ENCODE peak calls at places on chromosomes 5 and 9, in nine cellular contexts. V, H, F, E, M, C, D, R and P are unnamed samples.

GRCh38 chr9:135065151-135065550 is 22.3 kb upstream of the OLFM1 start:
- DNase-seq in V (no peak), H (no peak), F (no peak), E (no peak), M (no peak), C (no peak), D (peak; percentile 38), R (no peak), P (no peak)

GRCh38 chr5:7781899-7782298 is 69.0 kb downstream of the CFAP90 start:
- DNase-seq in V (no peak), H (no peak), F (no peak), E (no peak), M (no peak), C (no peak), D (no peak), R (no peak), P (no peak)

GRCh38 chr5:1463326-1464095 is 18.3 kb upstream of the SLC6A3 start:
- DNase-seq in V (no peak), H (no peak), F (no peak), E (no peak), M (no peak), C (peak; percentile 2), D (no peak), R (no peak), P (no peak)

GRCh38 chr5:79800979-79801827 is 111.6 kb downstream of the CMYA5 start:
- DNase-seq in V (no peak), H (no peak), F (no peak), E (no peak), M (peak; percentile 21), C (no peak), D (no peak), R (no peak), P (no peak)

GRCh38 chr5:172569862-172570558 is 71.1 kb upstream of the NEURL1B start:
- DNase-seq in V (no peak), H (no peak), F (no peak), E (no peak), M (no peak), C (no peak), D (no peak), R (peak; percentile 49), P (no peak)

GRCh38 chr9:111467778-111468367 is 16.3 kb downstream of the ECPAS start:
- DNase-seq in V (no peak), H (no peak), F (no peak), E (no peak), M (no peak), C (no peak), D (no peak), R (no peak), P (no peak)

GRCh38 chr5:56323505-56323904 is 90.4 kb upstream of the ANKRD55 start:
- DNase-seq in V (no peak), H (no peak), F (no peak), E (no peak), M (peak; percentile 81), C (no peak), D (no peak), R (no peak), P (no peak)

GRCh38 chr5:174558190-174558589 is 166.2 kb upstream of the MSX2 start:
- DNase-seq in V (no peak), H (no peak), F (no peak), E (no peak), M (no peak), C (no peak), D (no peak), R (no peak), P (no peak)

GRCh38 chr5:17282283-17283120 is 65.1 kb downstream of the BASP1 start:
- DNase-seq in V (no peak), H (no peak), F (no peak), E (no peak), M (no peak), C (no peak), D (no peak), R (no peak), P (no peak)

GRCh38 chr5:143218563-143219170 is 184.8 kb downstream of the NR3C1 start:
- DNase-seq in V (no peak), H (no peak), F (no peak), E (no peak), M (no peak), C (no peak), D (no peak), R (no peak), P (no peak)

GRCh38 chr5:150642567-150642927 is 2.1 kb downstream of the SYNPO start:
- DNase-seq in V (peak; percentile 64), H (no peak), F (peak; percentile 92), E (no peak), M (peak; percentile 95), C (no peak), D (no peak), R (peak; percentile 12), P (no peak)

GRCh38 chr5:43369651-43370050 is 42.5 kb downstream of the CCL28 start:
- DNase-seq in V (no peak), H (no peak), F (no peak), E (no peak), M (no peak), C (no peak), D (no peak), R (no peak), P (no peak)

GRCh38 chr5:43370352-43370751 is 41.8 kb downstream of the CCL28 start:
- DNase-seq in V (no peak), H (no peak), F (no peak), E (no peak), M (no peak), C (no peak), D (no peak), R (no peak), P (no peak)

GRCh38 chr5:43367453-43367852 is 44.7 kb downstream of the CCL28 start:
- DNase-seq in V (no peak), H (no peak), F (no peak), E (no peak), M (no peak), C (no peak), D (no peak), R (no peak), P (no peak)

GRCh38 chr5:43363445-43364152 is 48.6 kb downstream of the CCL28 start:
- DNase-seq in V (no peak), H (no peak), F (peak; percentile 57), E (no peak), M (no peak), C (no peak), D (no peak), R (no peak), P (no peak)

DNA sequence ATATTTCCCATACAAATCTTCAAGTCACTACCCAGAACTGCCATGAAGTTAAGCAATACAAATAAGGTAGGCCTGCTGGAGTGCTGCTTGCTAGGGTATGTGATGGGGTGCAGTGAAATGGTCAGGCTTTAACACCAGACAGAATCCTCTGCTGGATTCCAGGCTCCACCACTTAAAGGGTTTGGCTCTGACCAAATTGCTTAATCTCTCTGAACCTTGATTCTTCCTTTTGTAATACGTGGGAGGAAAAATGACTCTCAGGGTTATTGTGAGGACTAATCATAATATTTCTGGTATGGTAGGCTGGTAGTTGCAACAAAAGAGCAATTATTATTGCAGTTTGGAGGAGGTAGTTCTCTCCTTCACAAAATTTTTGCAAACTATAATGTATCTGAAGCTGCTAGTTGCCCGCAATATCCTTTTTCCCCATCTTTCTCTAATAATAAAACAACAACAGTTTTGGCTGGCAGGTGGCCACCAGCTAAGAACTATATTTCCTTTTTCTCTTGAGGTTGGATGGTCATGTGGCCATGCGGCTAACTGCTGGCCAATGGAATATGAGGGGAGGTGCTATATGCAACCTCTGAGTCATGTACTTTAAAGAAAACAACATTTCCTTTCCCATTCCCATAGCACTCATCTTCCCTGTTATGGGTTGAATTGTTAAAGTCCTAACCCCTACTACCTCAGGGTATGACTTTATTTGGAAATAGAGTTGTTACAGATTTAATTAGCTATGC is 44.1 kb downstream of the CCL28 start:
- DNase-seq in V (no peak), H (no peak), F (no peak), E (no peak), M (peak; percentile 53), C (no peak), D (no peak), R (no peak), P (no peak)
- H3K27ac ChIP-seq in V (no peak overlapping the region), H (no peak overlapping the region), F (no peak overlapping the region), E (no peak overlapping the region), M (no peak overlapping the region), C (no peak overlapping the region), D (no peak overlapping the region), R (no peak overlapping the region), P (no peak overlapping the region)

GRCh38 chr5:113329981-113330380 is 104.8 kb downstream of the TSSK1B start:
- DNase-seq in V (no peak), H (no peak), F (no peak), E (no peak), M (no peak), C (no peak), D (no peak), R (no peak), P (no peak)
- H3K27ac ChIP-seq in V (no peak overlapping the region), H (no peak overlapping the region), F (no peak overlapping the region), E (no peak overlapping the region), M (no peak overlapping the region), C (no peak overlapping the region), D (no peak overlapping the region), R (no peak overlapping the region), P (no peak overlapping the region)

DNA sequence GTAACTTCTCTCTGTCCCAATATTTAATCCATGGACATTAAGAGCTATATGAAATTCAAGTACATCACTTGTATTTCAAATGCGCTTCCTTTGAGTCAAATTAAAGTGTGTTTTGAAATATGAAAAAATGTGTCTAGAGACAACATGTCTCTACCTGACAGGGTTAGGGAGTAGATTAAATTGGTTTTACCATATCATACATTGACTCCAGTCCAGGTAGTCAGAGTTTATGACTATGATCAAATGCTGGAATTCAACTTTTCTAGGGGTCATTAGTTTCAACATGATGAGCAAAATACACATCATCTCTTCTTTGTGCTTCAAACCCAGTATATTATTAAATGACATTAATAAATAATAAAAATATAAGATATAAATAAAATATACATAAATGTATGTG is 259.2 kb downstream of the CDH10 start:
- DNase-seq in V (no peak), H (no peak), F (no peak), E (no peak), M (no peak), C (no peak), D (no peak), R (no peak), P (no peak)
- H3K27ac ChIP-seq in V (no peak overlapping the region), H (no peak overlapping the region), F (no peak overlapping the region), E (no peak overlapping the region), M (no peak overlapping the region), C (no peak overlapping the region), D (no peak overlapping the region), R (no peak overlapping the region), P (no peak overlapping the region)

DNA sequence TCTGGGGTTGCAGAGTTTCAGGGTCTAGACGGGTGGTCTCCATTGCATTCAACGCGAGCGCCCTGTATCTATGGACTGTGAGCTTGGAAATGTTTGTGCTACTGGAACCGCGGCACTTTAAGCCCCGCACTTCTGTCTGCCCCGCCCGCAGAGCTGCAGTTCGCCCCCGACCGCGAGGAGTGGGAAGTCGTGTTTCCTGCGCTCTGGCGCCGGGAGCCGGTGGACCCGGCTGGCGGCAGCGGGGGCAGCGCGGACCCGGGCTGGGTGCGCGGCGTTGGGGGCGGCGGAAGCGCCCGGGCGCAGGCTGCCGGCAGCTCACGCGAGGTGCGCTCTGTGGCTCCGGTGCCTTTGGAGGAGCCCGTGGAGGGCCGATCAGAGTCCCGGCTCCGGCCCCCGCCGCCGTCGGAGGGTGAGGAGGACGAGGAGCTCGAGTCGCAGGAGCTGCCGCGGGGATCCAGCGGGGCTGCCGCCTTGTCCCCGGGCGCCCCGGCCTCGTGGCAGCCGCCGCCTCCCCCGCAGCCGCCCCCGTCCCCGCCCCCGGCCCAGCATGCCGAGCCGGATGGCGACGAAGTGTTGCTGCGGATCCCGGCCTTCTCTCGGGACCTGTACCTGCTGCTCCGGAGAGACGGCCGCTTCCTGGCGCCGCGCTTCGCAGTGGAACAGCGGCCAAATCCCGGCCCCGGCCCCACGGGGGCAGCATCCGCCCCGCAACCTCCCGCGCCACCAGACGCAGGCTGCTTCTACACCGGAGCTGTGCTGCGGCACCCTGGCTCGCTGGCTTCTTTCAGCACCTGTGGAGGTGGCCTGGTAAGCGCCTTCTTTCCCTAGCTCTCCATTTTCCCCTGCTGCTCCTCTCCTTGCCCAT is 1.1 kb downstream of the ADAMTS19 start:
- DNase-seq in V (peak; percentile 32), H (no peak), F (no peak), E (no peak), M (peak; percentile 36), C (no peak), D (peak; percentile 83), R (peak; percentile 80), P (peak; percentile 75)
- H3K27ac ChIP-seq in V (no peak overlapping the region), H (no peak overlapping the region), F (no peak overlapping the region), E (no peak overlapping the region), M (peak overlapping the region; percentile 82), C (no peak overlapping the region), D (no peak overlapping the region), R (no peak overlapping the region), P (no peak overlapping the region)